ENCODE peak calls at places on chromosome 15, in seven cellular contexts. N, A, B, K, T, Y and C are unnamed samples.

GRCh38 chr15:67134577-67135492 is 69.4 kb downstream of the SMAD3 start:
- DNase-seq in N (no peak), A (no peak), B (no peak), K (no peak), T (no peak), Y (no peak), C (no peak)

GRCh38 chr15:98823012-98823458 is 174.7 kb downstream of the IGF1R start:
- DNase-seq in N (no peak), A (no peak), B (no peak), K (no peak), T (peak; percentile 6), Y (no peak), C (no peak)

GRCh38 chr15:90497912-90498311 is 31.8 kb upstream of the CRTC3 start:
- DNase-seq in N (no peak), A (no peak), B (no peak), K (no peak), T (peak; percentile 9), Y (no peak), C (no peak)

GRCh38 chr15:58771621-58772235 is 626 bp downstream of the MINDY2 start:
- DNase-seq in N (no peak), A (peak; percentile 41), B (peak; percentile 40), K (no peak), T (peak; percentile 42), Y (peak; percentile 58), C (no peak)

GRCh38 chr15:73573071-73573470 is 60.1 kb downstream of the NPTN start:
- DNase-seq in N (no peak), A (no peak), B (no peak), K (no peak), T (no peak), Y (no peak), C (no peak)

GRCh38 chr15:83570756-83571155 is 83.2 kb upstream of the ADAMTSL3 start:
- DNase-seq in N (no peak), A (no peak), B (no peak), K (no peak), T (no peak), Y (no peak), C (no peak)

GRCh38 chr15:34360298-34360697 is 6.7 kb downstream of the LPCAT4 start:
- DNase-seq in N (no peak), A (no peak), B (no peak), K (no peak), T (no peak), Y (no peak), C (no peak)

GRCh38 chr15:39102431-39102830 is 478.4 kb upstream of the THBS1 start:
- DNase-seq in N (no peak), A (no peak), B (no peak), K (no peak), T (no peak), Y (no peak), C (no peak)

GRCh38 chr15:81752149-81752942 is 293.5 kb downstream of the MEX3B start:
- DNase-seq in N (no peak), A (peak; percentile 94), B (no peak), K (no peak), T (peak; percentile 8), Y (peak; percentile 13), C (no peak)

GRCh38 chr15:79088426-79089205 is 2.0 kb downstream of the RASGRF1 start:
- DNase-seq in N (no peak), A (no peak), B (peak; percentile 9), K (no peak), T (no peak), Y (no peak), C (no peak)

GRCh38 chr15:89428246-89428645 is 68.1 kb downstream of the RHCG start:
- DNase-seq in N (no peak), A (no peak), B (no peak), K (no peak), T (no peak), Y (no peak), C (no peak)

GRCh38 chr15:67884514-67885225 is 44.8 kb upstream of the RNU6-1 start:
- DNase-seq in N (peak; percentile 2), A (peak; percentile 78), B (peak; percentile 50), K (peak; percentile 33), T (peak; percentile 76), Y (peak; percentile 84), C (no peak)